ENCODE peak calls at places on chromosomes 1 and 21, in five cellular contexts. N, H, V, C and Y are unnamed samples.

GRCh38 chr1:160112370-160112769 is 3.2 kb upstream of the ATP1A2 start:
- DNase-seq in N (no peak), H (peak), V (no peak), C (no peak), Y (no peak)

GRCh38 chr1:150320667-150320978 is 710 bp upstream of the PRPF3 start:
- DNase-seq in N (no peak), H (no peak), V (peak), C (no peak), Y (no peak)

GRCh38 chr1:243598433-243598832 is 251.6 kb downstream of the AKT3 start:
- DNase-seq in N (peak), H (peak), V (peak), C (no peak), Y (no peak)

GRCh38 chr1:21292991-21293536 is 2.8 kb upstream of the ECE1 start:
- DNase-seq in N (no peak), H (no peak), V (no peak), C (no peak), Y (peak)

GRCh38 chr1:224211262-224211962 is 28.4 kb downstream of the DEGS1 start:
- DNase-seq in N (peak), H (peak), V (peak), C (peak), Y (no peak)

GRCh38 chr1:168386949-168387586 is 106.4 kb downstream of the TBX19 start:
- DNase-seq in N (no peak), H (peak), V (no peak), C (peak), Y (peak)

GRCh38 chr1:67201891-67202290 is 35.6 kb downstream of the IL23R start:
- DNase-seq in N (no peak), H (peak), V (no peak), C (no peak), Y (no peak)

GRCh38 chr1:54970901-54971300 is 9.5 kb upstream of the TMEM61 start:
- DNase-seq in N (no peak), H (no peak), V (no peak), C (no peak), Y (no peak)

GRCh38 chr1:157377216-157377821 is 175.0 kb downstream of the FCRL5 start:
- DNase-seq in N (peak), H (peak), V (peak), C (peak), Y (no peak)

GRCh38 chr1:40014812-40015594 is 25.5 kb upstream of the CAP1 start:
- DNase-seq in N (peak), H (peak), V (peak), C (no peak), Y (no peak)

GRCh38 chr21:36847189-36847588 is 119.3 kb downstream of the HLCS start:
- DNase-seq in N (peak), H (peak), V (peak), C (no peak), Y (no peak)

GRCh38 chr21:17002628-17003027 is 510.2 kb upstream of the CXADR start:
- DNase-seq in N (no peak), H (no peak), V (no peak), C (no peak), Y (no peak)

GRCh38 chr1:199352351-199352750 is 675.2 kb upstream of the NR5A2 start:
- DNase-seq in N (no peak), H (no peak), V (no peak), C (no peak), Y (no peak)

GRCh38 chr1:54415533-54415932 is 9.3 kb upstream of the SSBP3 start:
- DNase-seq in N (no peak), H (no peak), V (no peak), C (no peak), Y (no peak)

GRCh38 chr1:229229137-229229720 is 41.7 kb upstream of the RAB4A start:
- DNase-seq in N (no peak), H (no peak), V (peak), C (no peak), Y (no peak)

GRCh38 chr1:52059326-52059725 is 3.2 kb downstream of the BTF3L4 start:
- DNase-seq in N (peak), H (peak), V (peak), C (no peak), Y (no peak)

GRCh38 chr1:27349784-27350672 is 8.2 kb downstream of the SYTL1 start:
- DNase-seq in N (peak), H (peak), V (peak), C (peak), Y (no peak)

GRCh38 chr21:32424674-32425073 is 12.2 kb downstream of the EVA1C start:
- DNase-seq in N (no peak), H (peak), V (no peak), C (no peak), Y (no peak)

GRCh38 chr1:40899230-40899870 is 37.2 kb upstream of the CITED4 start:
- DNase-seq in N (no peak), H (no peak), V (no peak), C (peak), Y (no peak)

GRCh38 chr1:37995773-37996379 is 6.1 kb upstream of the SF3A3 start:
- DNase-seq in N (peak), H (peak), V (peak), C (peak), Y (no peak)

GRCh38 chr1:100400332-100400933 is 48.1 kb downstream of the CDC14A start:
- DNase-seq in N (no peak), H (no peak), V (no peak), C (peak), Y (peak)

GRCh38 chr1:233183226-233184020 is 112.1 kb downstream of the PCNX2 start:
- DNase-seq in N (peak), H (peak), V (no peak), C (no peak), Y (no peak)

GRCh38 chr1:93448292-93448982 is 519 bp downstream of the FNBP1L start:
- DNase-seq in N (no peak), H (peak), V (no peak), C (peak), Y (peak)

GRCh38 chr1:67832737-67833594 is at the start of gene GNG12:
- DNase-seq in N (peak), H (peak), V (peak), C (peak), Y (peak)

GRCh38 chr1:21337931-21338567 is 47.8 kb upstream of the ECE1 start:
- DNase-seq in N (peak), H (peak), V (peak), C (peak), Y (no peak)

GRCh38 chr1:204427302-204427701 is 15.7 kb upstream of the PPP1R15B start:
- DNase-seq in N (no peak), H (no peak), V (no peak), C (no peak), Y (no peak)

GRCh38 chr21:33976082-33976979 is 60.7 kb upstream of the ATP5PO start:
- DNase-seq in N (peak), H (peak), V (peak), C (no peak), Y (peak)

GRCh38 chr1:156108057-156108456 is 6.5 kb upstream of the LMNA start:
- DNase-seq in N (no peak), H (no peak), V (no peak), C (no peak), Y (no peak)
- TF ChIP-seq CTCF in N (no peak), H (no peak), V (no peak), C (no peak), Y (no peak)

GRCh38 chr1:26035203-26035958 is 10.5 kb downstream of the SLC30A2 start:
- DNase-seq in N (peak), H (peak), V (peak), C (peak), Y (peak)
- TF ChIP-seq CTCF in N (no peak), H (no peak), V (no peak), C (no peak), Y (peak)

GRCh38 chr1:246284021-246284420 is 223.1 kb downstream of the SMYD3 start:
- DNase-seq in N (peak), H (no peak), V (peak), C (no peak), Y (no peak)

GRCh38 chr1:246281195-246281594 is 225.9 kb downstream of the SMYD3 start:
- DNase-seq in N (no peak), H (no peak), V (no peak), C (no peak), Y (no peak)

GRCh38 chr1:246279402-246279801 is 227.7 kb downstream of the SMYD3 start:
- DNase-seq in N (no peak), H (no peak), V (no peak), C (no peak), Y (no peak)

GRCh38 chr1:246281639-246282038 is 225.4 kb downstream of the SMYD3 start:
- DNase-seq in N (no peak), H (no peak), V (no peak), C (no peak), Y (no peak)

GRCh38 chr1:246280551-246280950 is 226.5 kb downstream of the SMYD3 start:
- DNase-seq in N (peak), H (peak), V (peak), C (no peak), Y (no peak)
- TF ChIP-seq CTCF in N (peak), H (peak), V (peak), C (no peak), Y (peak)

DNA sequence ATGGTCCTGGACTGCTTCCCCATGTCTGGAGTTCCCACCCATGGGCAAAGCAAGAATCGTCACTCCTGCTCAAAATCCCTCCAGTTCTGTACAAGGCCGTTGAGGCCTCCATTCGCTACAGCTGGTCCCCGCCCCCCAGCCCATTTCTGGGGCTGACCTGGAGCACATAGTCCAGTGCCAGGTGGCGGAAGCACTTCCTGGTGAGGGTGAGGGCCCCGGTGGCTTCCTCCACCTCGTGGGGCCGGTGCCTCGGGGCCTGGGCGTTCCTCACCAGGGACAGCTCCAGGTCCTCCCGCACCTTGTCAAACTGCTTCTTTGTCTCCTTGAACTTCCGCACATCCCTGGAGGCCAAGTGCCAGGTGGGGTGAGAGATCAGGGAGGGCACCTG is 7.4 kb downstream of the ACAP3 start:
- DNase-seq in N (no peak), H (no peak), V (no peak), C (no peak), Y (no peak)
- TF ChIP-seq CTCF in N (no peak), H (no peak), V (no peak), C (no peak), Y (no peak)

DNA sequence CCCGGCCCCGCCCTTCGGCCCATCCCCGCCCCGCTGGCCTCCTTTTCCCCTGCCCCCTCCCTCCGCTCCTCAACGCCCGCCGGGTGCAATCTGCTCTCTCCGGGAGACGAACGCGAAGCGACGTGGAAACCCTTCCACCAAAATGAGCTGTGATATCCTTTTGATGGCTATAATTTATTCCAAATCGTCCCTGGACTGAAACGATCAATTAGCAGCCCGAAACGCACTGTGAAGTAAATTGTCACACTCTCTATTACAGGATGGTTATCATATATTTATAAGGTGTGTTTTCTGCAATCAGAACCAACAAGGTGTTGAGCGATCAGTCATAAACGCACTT is 134.6 kb upstream of the BARHL2 start:
- DNase-seq in N (no peak), H (no peak), V (no peak), C (no peak), Y (no peak)
- TF ChIP-seq CTCF in N (no peak), H (no peak), V (no peak), C (peak), Y (no peak)